ENCODE peak calls at places on chromosomes 16 and 17, in ten cellular contexts. B is sigmoid colon, D is prostate gland, O is pancreas, W is esophagus squamous epithelium, L is left ventricle myocardium inferior, Z is psoas muscle, I is A673, Q is body of pancreas, J is right atrium auricular region. Y is an unnamed sample.

GRCh38 chr16:11084484-11085024 is 140.2 kb downstream of the CLEC16A start:
- DNase-seq in Q (no peak), L (no peak), B (peak; percentile 74), I (peak; percentile 29), J (no peak), Z (no peak), W (no peak), D (no peak), O (no peak), Y (no peak)

GRCh38 chr16:19338335-19338734 is 52.8 kb downstream of the CLEC19A start:
- DNase-seq in Q (no peak), W (no peak), I (no peak), D (no peak), J (no peak), O (no peak), L (no peak), Z (no peak), B (no peak), Y (peak; percentile 16)

GRCh38 chr16:610513-611381 is 20.0 kb upstream of the WFIKKN1 start:
- DNase-seq in W (no peak), Q (peak; percentile 75), Z (peak; percentile 84), J (no peak), I (no peak), D (no peak), B (peak; percentile 72), O (peak; percentile 79), L (no peak), Y (peak; percentile 58)

GRCh38 chr17:15894913-15895658 is 49.8 kb upstream of the ADORA2B start:
- DNase-seq in Q (peak; percentile 54), D (no peak), B (no peak), L (no peak), I (no peak), W (no peak), J (no peak), Z (no peak), O (peak; percentile 34), Y (no peak)

GRCh38 chr16:72910371-72910770 is 137.6 kb downstream of the ZFHX3 start:
- DNase-seq in Q (no peak), J (no peak), B (no peak), I (no peak), W (no peak), Z (no peak), O (no peak), D (no peak), L (no peak), Y (no peak)

GRCh38 chr17:37568350-37569053 is 40.7 kb downstream of the SYNRG start:
- DNase-seq in W (no peak), D (no peak), I (no peak), J (no peak), Q (no peak), B (no peak), O (no peak), Z (no peak), L (no peak), Y (no peak)

GRCh38 chr17:75848523-75849303 is 4.5 kb upstream of the UNC13D start:
- DNase-seq in D (peak; percentile 80), Z (peak; percentile 83), Q (peak; percentile 82), B (peak; percentile 82), O (peak; percentile 80), L (peak; percentile 65), I (peak; percentile 53), J (peak; percentile 67), W (no peak), Y (peak; percentile 86)

GRCh38 chr16:2150418-2151187 is 2.2 kb downstream of the RAB26 start:
- DNase-seq in O (peak; percentile 71), L (no peak), J (no peak), W (no peak), I (peak; percentile 75), Z (no peak), Q (peak; percentile 78), B (no peak), D (no peak), Y (peak; percentile 93)

GRCh38 chr17:57943645-57944044 is 11.6 kb downstream of the CUEDC1 start:
- DNase-seq in Q (no peak), D (no peak), Z (peak; percentile 14), J (no peak), B (no peak), L (no peak), I (no peak), O (no peak), W (no peak), Y (no peak)

GRCh38 chr17:13030459-13031305 is 12.9 kb upstream of the ELAC2 start:
- DNase-seq in I (peak; percentile 72), D (no peak), J (no peak), B (no peak), L (no peak), Z (no peak), W (no peak), O (peak; percentile 40), Q (peak; percentile 23), Y (peak; percentile 16)

GRCh38 chr16:66364117-66364958 is 2.2 kb upstream of the CDH5 start:
- DNase-seq in J (peak; percentile 80), L (peak; percentile 62), Q (peak; percentile 51), Z (peak; percentile 79), O (no peak), D (peak; percentile 25), W (no peak), I (no peak), B (peak; percentile 83), Y (peak; percentile 45)

GRCh38 chr16:78973041-78973440 is 627.5 kb downstream of the MAF start:
- DNase-seq in D (no peak), W (no peak), I (no peak), O (no peak), B (no peak), Z (no peak), J (no peak), L (no peak), Q (no peak), Y (no peak)

GRCh38 chr16:75305364-75306101 is 54.1 kb upstream of the BCAR1 start:
- DNase-seq in B (peak; percentile 90), W (no peak), D (peak; percentile 90), Z (peak; percentile 89), O (peak; percentile 89), L (peak; percentile 40), J (peak; percentile 91), Q (peak; percentile 93), I (peak; percentile 99), Y (peak; percentile 60)

GRCh38 chr16:68031951-68032350 is 8.9 kb downstream of the DUS2 start:
- DNase-seq in B (peak; percentile 2), Q (no peak), W (no peak), Z (no peak), D (no peak), L (no peak), O (no peak), J (no peak), I (no peak), Y (no peak)

GRCh38 chr17:18156171-18156975 is 27.3 kb upstream of the ALKBH5 start:
- DNase-seq in D (no peak), J (no peak), Q (no peak), B (no peak), W (no peak), L (no peak), I (no peak), O (no peak), Z (no peak), Y (no peak)

GRCh38 chr17:4161179-4161559 is 18.2 kb downstream of the CYB5D2 start:
- DNase-seq in I (no peak), B (no peak), Z (peak; percentile 85), Q (peak; percentile 67), O (peak; percentile 41), W (no peak), L (no peak), D (peak; percentile 75), J (no peak), Y (peak; percentile 44)

GRCh38 chr17:4160294-4160859 is 17.4 kb downstream of the CYB5D2 start:
- DNase-seq in D (no peak), L (no peak), B (no peak), J (no peak), O (no peak), Q (no peak), I (no peak), W (no peak), Z (no peak), Y (no peak)

GRCh38 chr17:4162366-4162765 is 19.4 kb downstream of the CYB5D2 start:
- DNase-seq in Z (no peak), Q (no peak), B (no peak), L (no peak), I (no peak), O (no peak), D (no peak), J (no peak), W (no peak), Y (no peak)

GRCh38 chr17:4162775-4163498 is 19.9 kb downstream of the CYB5D2 start:
- DNase-seq in Z (no peak), D (no peak), W (no peak), O (no peak), B (no peak), L (no peak), Q (no peak), J (no peak), I (no peak), Y (no peak)

GRCh38 chr17:4161560-4162221 is 18.7 kb downstream of the CYB5D2 start:
- DNase-seq in J (no peak), L (no peak), O (no peak), I (no peak), Q (no peak), W (no peak), D (no peak), B (no peak), Z (no peak), Y (peak; percentile 44)
- H3K4me1 ChIP-seq in J (no peaks in the 10 kb centered on the region), L (peaks cover 56% of the 10 kb centered on the region), O (no peaks in the 10 kb centered on the region), I (no peaks in the 10 kb centered on the region), Q (no peaks in the 10 kb centered on the region), W (peaks cover 26% of the 10 kb centered on the region), D (no peaks in the 10 kb centered on the region), B (no peaks in the 10 kb centered on the region), Z (peaks cover 20% of the 10 kb centered on the region), Y (peaks cover 18% of the 10 kb centered on the region)

GRCh38 chr17:3447625-3448024 is 14.0 kb upstream of the OR1E2 start:
- DNase-seq in J (no peak), O (no peak), L (no peak), W (no peak), I (peak; percentile 10), D (no peak), Z (no peak), B (no peak), Q (no peak), Y (no peak)
- TF ChIP-seq CTCF in J (no peak), O (no peak), L (no peak), W (no peak), I (peak; percentile 21), D (no peak), Z (no peak), B (no peak), Q (no peak), Y (peak; percentile 32)

GRCh38 chr17:74078363-74078762 is 125.1 kb upstream of the RPL38 start:
- DNase-seq in Z (no peak), W (no peak), J (no peak), L (no peak), D (no peak), I (no peak), O (no peak), B (no peak), Q (no peak), Y (no peak)
- H3K27me3 ChIP-seq in Z (peaks cover 21% of the 10 kb centered on the region), W (no peaks in the 10 kb centered on the region), J (no peaks in the 10 kb centered on the region), L (peaks cover 63% of the 10 kb centered on the region), D (peaks cover 6% of the 10 kb centered on the region), I (peaks cover 30% of the 10 kb centered on the region), O (no peaks in the 10 kb centered on the region), B (no peaks in the 10 kb centered on the region), Q (no peaks in the 10 kb centered on the region), Y (no peaks in the 10 kb centered on the region)

DNA sequence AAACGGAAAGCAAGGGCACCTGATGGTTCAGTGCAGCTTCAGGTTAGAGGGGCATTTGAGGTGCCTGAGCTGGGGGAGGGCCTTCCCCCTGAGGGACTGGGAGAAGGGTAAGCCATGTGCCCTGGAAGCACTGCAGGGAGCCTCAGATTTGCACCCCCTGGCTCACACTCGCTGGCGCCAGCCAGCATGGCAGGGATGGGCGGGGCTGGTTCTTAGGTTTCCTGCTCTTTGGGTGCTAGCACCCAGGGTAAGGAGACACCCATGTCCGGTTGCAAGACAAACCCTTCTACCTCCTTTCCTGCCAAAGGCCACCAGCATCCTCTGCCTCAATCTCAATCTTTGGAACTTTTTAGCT is 2.3 kb upstream of the LIMD2 start:
- DNase-seq in D (no peak), Z (no peak), B (no peak), W (no peak), I (no peak), Q (no peak), L (no peak), O (no peak), J (no peak), Y (no peak)
- H3K4me1 ChIP-seq in D (no peaks in the 10 kb centered on the region), Z (peaks cover 23% of the 10 kb centered on the region), B (peaks cover 36% of the 10 kb centered on the region), W (peaks cover 23% of the 10 kb centered on the region), I (peaks cover 37% of the 10 kb centered on the region), Q (peaks cover 33% of the 10 kb centered on the region), L (peaks cover 39% of the 10 kb centered on the region), O (no peaks in the 10 kb centered on the region), J (no peaks in the 10 kb centered on the region), Y (peaks cover 4% of the 10 kb centered on the region)